ENCODE peak calls at places on chromosomes 7 and 10, in five cellular contexts. E, L, S, M and G are unnamed samples. For H3K27me3, the result is how much of the 10 kb centered on the place peaks cover.

GRCh38 chr10:113549856-113550255 is 3.0 kb upstream of the HABP2 start:
- DNase-seq in E (no peak), L (no peak), S (no peak), M (no peak), G (no peak)

GRCh38 chr7:132800522-132800921 is 224.3 kb upstream of the PLXNA4 start:
- DNase-seq in E (no peak), L (no peak), S (no peak), M (no peak), G (no peak)

GRCh38 chr7:99407849-99408346 is 499 bp downstream of the PDAP1 start:
- DNase-seq in E (peak), L (peak), S (peak), M (peak), G (peak)

GRCh38 chr10:83542774-83543291 is 596.5 kb upstream of the GHITM start:
- DNase-seq in E (peak), L (peak), S (no peak), M (no peak), G (peak)

GRCh38 chr10:80158598-80159127 is 26.1 kb downstream of the PLAC9 start:
- DNase-seq in E (peak), L (no peak), S (peak), M (no peak), G (peak)

GRCh38 chr10:96338279-96338925 is 20.4 kb downstream of the OPALIN start:
- DNase-seq in E (no peak), L (peak), S (no peak), M (no peak), G (no peak)

GRCh38 chr7:139687980-139688632 is 89.7 kb downstream of the HIPK2 start:
- DNase-seq in E (no peak), L (no peak), S (no peak), M (no peak), G (peak)

GRCh38 chr7:144384555-144385245 is 18.8 kb downstream of the NOBOX start:
- DNase-seq in E (peak), L (no peak), S (peak), M (no peak), G (peak)

GRCh38 chr10:49052069-49052468 is 63.3 kb downstream of the VSTM4 start:
- DNase-seq in E (no peak), L (no peak), S (no peak), M (no peak), G (no peak)

GRCh38 chr7:45665172-45665571 is 91.0 kb downstream of the ADCY1 start:
- DNase-seq in E (no peak), L (no peak), S (no peak), M (no peak), G (no peak)

GRCh38 chr7:77348371-77348813 is 67.8 kb downstream of the GSAP start:
- DNase-seq in E (peak), L (no peak), S (no peak), M (no peak), G (peak)

GRCh38 chr10:83680470-83680891 is 458.8 kb upstream of the GHITM start:
- DNase-seq in E (no peak), L (no peak), S (no peak), M (no peak), G (no peak)

GRCh38 chr7:85829817-85830432 is 643.1 kb upstream of the SEMA3D start:
- DNase-seq in E (no peak), L (no peak), S (no peak), M (no peak), G (peak)

GRCh38 chr7:145106001-145106400 is 270.1 kb upstream of the TPK1 start:
- DNase-seq in E (no peak), L (no peak), S (peak), M (no peak), G (peak)

GRCh38 chr10:10605551-10606081 is 412.1 kb upstream of the CELF2 start:
- DNase-seq in E (peak), L (no peak), S (no peak), M (no peak), G (peak)
- H2AFZ ChIP-seq in E (peak), L (no peak), S (no peak), M (no peak), G (peak)

DNA sequence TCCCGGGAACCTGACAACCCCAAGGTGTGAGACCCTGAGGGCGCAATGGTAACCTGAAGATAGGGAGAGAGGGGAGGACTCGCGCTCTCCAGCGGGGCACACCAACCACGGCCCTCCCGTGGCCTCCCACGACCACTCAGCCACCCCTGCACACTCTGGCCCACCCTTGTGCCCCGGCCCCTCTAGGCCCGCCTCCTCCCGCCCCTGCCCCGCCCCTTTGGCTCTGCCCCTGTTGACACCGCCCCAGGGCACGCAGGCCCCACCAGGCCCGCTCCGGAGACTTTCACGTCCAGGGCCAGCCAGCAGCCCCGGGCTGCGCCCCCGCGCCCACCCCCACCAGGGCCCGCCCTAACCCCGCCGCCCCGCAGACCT is 11.0 kb downstream of the ATG9B start:
- DNase-seq in E (no peak), L (no peak), S (no peak), M (no peak), G (no peak)
- H3K27me3 ChIP-seq in E (under half), L (under half), S (under half), M (under half), G (under half)

DNA sequence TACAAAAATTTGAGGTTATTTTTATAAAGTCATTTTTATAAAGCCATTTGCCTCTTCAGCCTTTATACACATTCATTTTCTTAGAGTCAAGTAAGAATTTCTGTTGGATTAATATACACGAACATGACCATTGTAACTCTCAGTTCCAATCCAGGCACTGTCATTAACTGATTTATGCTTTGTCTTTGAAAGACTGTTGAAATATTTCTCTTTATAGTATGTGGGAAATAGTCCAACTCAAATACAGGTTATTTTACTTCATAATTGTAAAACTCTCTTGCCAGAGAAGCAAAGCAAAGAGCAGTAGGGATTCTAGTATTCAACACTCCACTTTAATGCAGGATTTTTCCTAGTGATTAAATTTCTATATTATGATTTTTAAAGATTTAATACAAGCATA is 36.5 kb upstream of the PAPSS2 start:
- DNase-seq in E (no peak), L (no peak), S (no peak), M (no peak), G (no peak)
- TF ChIP-seq EZH2 in E (no peak), L (no peak), S (no peak), M (no peak), G (no peak)

GRCh38 chr10:127832456-127832855 is 60.3 kb downstream of the CLRN3 start:
- DNase-seq in E (no peak), L (no peak), S (no peak), M (no peak), G (no peak)
- H2AFZ ChIP-seq in E (no peak), L (no peak), S (no peak), M (no peak), G (no peak)

GRCh38 chr7:150852371-150852905 is at the start of gene AOC1:
- DNase-seq in E (no peak), L (no peak), S (peak), M (no peak), G (no peak)
- H3K27me3 ChIP-seq in E (under half), L (under half), S (half or more), M (under half), G (under half)

GRCh38 chr7:128167791-128168666 is 73.0 kb upstream of the LEP start:
- DNase-seq in E (no peak), L (peak), S (no peak), M (no peak), G (no peak)
- TF ChIP-seq EZH2 in E (peak), L (peak), S (no peak), M (no peak), G (peak)